ENCODE peak calls at places on chromosomes 12 and 14, in nine cellular contexts. F is NCI-H460; L is lung; I is HT1080; P is adrenal gland; V is AG04449; K is non-pigmented ciliary epithelial cell; B is CD8-positive, alpha-beta memory T cell; R is KG1. C is an unnamed sample.

GRCh38 chr14:62604524-62604923 is 440.7 kb downstream of the KCNH5 start:
- DNase-seq in F (no peak), L (no peak), I (no peak), P (no peak), V (no peak), K (no peak), B (no peak), R (no peak), C (no peak)

GRCh38 chr12:124993568-124994434 is at the start of gene BRI3BP:
- DNase-seq in F (peak), L (peak), I (no peak), P (peak), V (no peak), K (no peak), B (peak), R (peak), C (no peak)

GRCh38 chr14:85534435-85534834 is 4.5 kb downstream of the FLRT2 start:
- DNase-seq in F (no peak), L (no peak), I (peak), P (peak), V (no peak), K (no peak), B (no peak), R (no peak), C (no peak)

GRCh38 chr12:57816855-57817151 is 1.7 kb downstream of the AVIL start:
- DNase-seq in F (no peak), L (peak), I (no peak), P (no peak), V (no peak), K (no peak), B (no peak), R (no peak), C (no peak)

GRCh38 chr12:121476477-121476876 is 76.6 kb downstream of the RNF34 start:
- DNase-seq in F (no peak), L (no peak), I (no peak), P (no peak), V (no peak), K (no peak), B (no peak), R (no peak), C (no peak)

GRCh38 chr12:6954754-6955461 is 3.8 kb downstream of the PTPN6 start:
- DNase-seq in F (no peak), L (no peak), I (no peak), P (peak), V (no peak), K (no peak), B (no peak), R (no peak), C (no peak)

GRCh38 chr12:51868821-51869489 is 18.9 kb upstream of the ANKRD33 start:
- DNase-seq in F (no peak), L (no peak), I (no peak), P (no peak), V (no peak), K (no peak), B (no peak), R (no peak), C (no peak)

GRCh38 chr14:95463173-95463901 is 53.1 kb downstream of the SYNE3 start:
- DNase-seq in F (no peak), L (no peak), I (no peak), P (no peak), V (no peak), K (no peak), B (peak), R (no peak), C (no peak)

GRCh38 chr12:68416826-68417225 is 84.7 kb upstream of the MDM1 start:
- DNase-seq in F (no peak), L (no peak), I (peak), P (no peak), V (no peak), K (no peak), B (no peak), R (no peak), C (no peak)

GRCh38 chr12:121135320-121135719 is 2.6 kb downstream of the P2RX7 start:
- DNase-seq in F (no peak), L (no peak), I (no peak), P (no peak), V (no peak), K (no peak), B (no peak), R (no peak), C (no peak)

GRCh38 chr12:116492703-116493324 is 66.4 kb upstream of the MAP1LC3B2 start:
- DNase-seq in F (peak), L (no peak), I (peak), P (peak), V (no peak), K (no peak), B (no peak), R (no peak), C (no peak)

GRCh38 chr12:52622349-52622748 is 4.0 kb upstream of the KRT73 start:
- DNase-seq in F (no peak), L (no peak), I (no peak), P (no peak), V (no peak), K (no peak), B (no peak), R (no peak), C (no peak)

GRCh38 chr12:132445884-132446471 is 44.0 kb upstream of the FBRSL1 start:
- DNase-seq in F (peak), L (peak), I (peak), P (peak), V (no peak), K (peak), B (peak), R (no peak), C (no peak)

GRCh38 chr12:77364400-77364799 is 299.0 kb upstream of the E2F7 start:
- DNase-seq in F (no peak), L (no peak), I (no peak), P (no peak), V (no peak), K (no peak), B (no peak), R (no peak), C (no peak)

GRCh38 chr14:73753887-73754880 is 40.0 kb upstream of the PNMA1 start:
- DNase-seq in F (no peak), L (no peak), I (no peak), P (peak), V (no peak), K (no peak), B (no peak), R (peak), C (no peak)

GRCh38 chr14:103296987-103297386 is 37.0 kb upstream of the EIF5 start:
- DNase-seq in F (no peak), L (no peak), I (no peak), P (no peak), V (no peak), K (no peak), B (no peak), R (no peak), C (no peak)

GRCh38 chr12:20000229-20000869 is 368.0 kb upstream of the PDE3A start:
- DNase-seq in F (peak), L (no peak), I (no peak), P (no peak), V (no peak), K (no peak), B (no peak), R (no peak), C (no peak)

GRCh38 chr12:65449400-65449799 is 170.9 kb downstream of the MSRB3 start:
- DNase-seq in F (no peak), L (no peak), I (peak), P (no peak), V (no peak), K (no peak), B (no peak), R (no peak), C (no peak)

GRCh38 chr14:52076334-52076733 is 7.5 kb upstream of the NID2 start:
- DNase-seq in F (no peak), L (no peak), I (peak), P (peak), V (no peak), K (no peak), B (no peak), R (no peak), C (no peak)

GRCh38 chr14:65461730-65462129 is 49.2 kb downstream of the FUT8 start:
- DNase-seq in F (no peak), L (no peak), I (no peak), P (no peak), V (no peak), K (no peak), B (no peak), R (no peak), C (no peak)

GRCh38 chr12:113988064-113988451 is 21.9 kb upstream of the RBM19 start:
- DNase-seq in F (no peak), L (no peak), I (no peak), P (no peak), V (no peak), K (no peak), B (no peak), R (no peak), C (no peak)

GRCh38 chr14:32709072-32709471 is 229.6 kb upstream of the NPAS3 start:
- DNase-seq in F (no peak), L (no peak), I (peak), P (peak), V (no peak), K (peak), B (no peak), R (no peak), C (no peak)

GRCh38 chr12:112906712-112907414 is at the start of gene OAS1:
- DNase-seq in F (peak), L (peak), I (peak), P (peak), V (no peak), K (peak), B (no peak), R (peak), C (no peak)

GRCh38 chr12:66409195-66409871 is 107.0 kb downstream of the HELB start:
- DNase-seq in F (peak), L (no peak), I (peak), P (peak), V (peak), K (no peak), B (peak), R (peak), C (peak)

GRCh38 chr12:57157588-57158173 is 10.3 kb upstream of the LRP1-AS start:
- DNase-seq in F (no peak), L (no peak), I (no peak), P (no peak), V (no peak), K (no peak), B (no peak), R (no peak), C (no peak)

GRCh38 chr14:99821519-99822165 is 28.4 kb downstream of the EML1 start:
- DNase-seq in F (no peak), L (no peak), I (peak), P (no peak), V (peak), K (peak), B (no peak), R (no peak), C (peak)

GRCh38 chr14:80491131-80491530 is 279.8 kb upstream of the DIO2 start:
- DNase-seq in F (no peak), L (no peak), I (no peak), P (no peak), V (no peak), K (no peak), B (no peak), R (no peak), C (no peak)

GRCh38 chr12:128729628-128730121 is 94.1 kb downstream of the SLC15A4 start:
- DNase-seq in F (no peak), L (no peak), I (peak), P (no peak), V (no peak), K (no peak), B (no peak), R (no peak), C (no peak)